ENCODE peak calls at places on chromosomes 13 and 19, in seven cellular contexts. H, Q, J, Y, L, D and I are unnamed samples.

GRCh38 chr13:98632971-98633370 is 56.1 kb upstream of the STK24 start:
- DNase-seq in Q (no peak), J (no peak), Y (no peak), H (peak), L (no peak), D (no peak), I (no peak)

GRCh38 chr19:58182577-58182988 is 278 bp upstream of the ZNF274 start:
- DNase-seq in H (no peak), D (no peak), Y (no peak), L (no peak), J (no peak), Q (peak), I (no peak)

GRCh38 chr13:23979361-23980159 is 82.3 kb upstream of the C1QTNF9B start:
- DNase-seq in H (peak), D (peak), J (peak), L (peak), Q (peak), Y (peak), I (peak)

GRCh38 chr13:24063281-24063851 is 97.2 kb upstream of the SPATA13 start:
- DNase-seq in J (no peak), L (no peak), Q (peak), D (no peak), H (no peak), Y (no peak), I (no peak)

GRCh38 chr13:61756031-61756430 is 340.4 kb upstream of the PCDH20 start:
- DNase-seq in Y (no peak), D (no peak), J (no peak), H (no peak), Q (no peak), L (no peak), I (no peak)

GRCh38 chr19:6216996-6217751 is 62.6 kb downstream of the MLLT1 start:
- DNase-seq in D (no peak), L (no peak), J (no peak), H (no peak), Y (peak), Q (peak), I (peak)

GRCh38 chr19:33048806-33049676 is 15.6 kb downstream of the RHPN2 start:
- DNase-seq in L (no peak), Y (no peak), J (no peak), H (no peak), D (no peak), Q (no peak), I (no peak)

GRCh38 chr13:45374917-45375316 is 33.9 kb upstream of the TPT1 start:
- DNase-seq in Q (no peak), J (no peak), Y (no peak), L (peak), D (no peak), H (no peak), I (no peak)

GRCh38 chr19:38718747-38719543 is 25.3 kb downstream of the CAPN12 start:
- DNase-seq in D (peak), H (no peak), Y (no peak), Q (peak), J (peak), L (peak), I (no peak)

GRCh38 chr19:46926201-46927071 is 65.6 kb downstream of the ARHGAP35 start:
- DNase-seq in H (no peak), J (no peak), Q (no peak), Y (no peak), L (no peak), D (no peak), I (no peak)

GRCh38 chr19:46931197-46931596 is 70.4 kb downstream of the ARHGAP35 start:
- DNase-seq in Q (no peak), J (no peak), H (no peak), D (no peak), Y (no peak), L (no peak), I (no peak)

GRCh38 chr19:46927106-46927505 is 66.3 kb downstream of the ARHGAP35 start:
- DNase-seq in Q (no peak), Y (no peak), L (no peak), D (no peak), J (no peak), H (no peak), I (no peak)

GRCh38 chr19:46927893-46928292 is 67.1 kb downstream of the ARHGAP35 start:
- DNase-seq in Q (no peak), D (no peak), H (no peak), L (no peak), Y (no peak), J (no peak), I (no peak)

DNA sequence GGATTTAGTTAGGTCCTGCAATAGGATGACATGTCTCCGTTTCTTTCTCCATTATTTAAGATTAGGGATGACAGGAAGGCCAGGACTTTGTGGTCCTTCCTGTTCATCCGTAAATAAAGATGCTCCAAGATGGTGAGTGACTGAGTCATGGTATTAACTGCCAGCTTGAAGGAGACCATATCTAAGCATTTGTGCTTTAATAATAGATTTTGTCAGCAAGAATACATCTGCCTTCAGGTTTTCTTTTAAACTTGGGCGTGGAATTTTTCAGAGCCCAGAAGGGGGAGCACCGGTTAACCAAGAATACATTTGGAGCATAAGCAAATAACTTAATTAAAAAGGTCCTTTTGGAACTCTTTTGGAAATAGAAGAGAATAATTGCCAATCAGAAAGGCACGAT is 68.2 kb downstream of the ARHGAP35 start:
- DNase-seq in J (no peak), H (no peak), Y (no peak), L (peak), D (no peak), Q (no peak), I (no peak)
- TF ChIP-seq CTCF in J (no peak), H (no peak), Y (no peak), L (peak), D (no peak), Q (no peak), I (no peak)

GRCh38 chr19:54670576-54671347 is 8.0 kb downstream of the LILRB4 start:
- DNase-seq in D (no peak), Y (no peak), J (no peak), H (no peak), L (no peak), Q (no peak), I (no peak)

GRCh38 chr19:54668353-54668752 is 5.6 kb downstream of the LILRB4 start:
- DNase-seq in Y (no peak), J (no peak), H (no peak), L (no peak), Q (no peak), D (no peak), I (no peak)

GRCh38 chr19:54673222-54673621 is 10.4 kb downstream of the LILRB4 start:
- DNase-seq in Y (no peak), J (no peak), D (peak), Q (no peak), L (no peak), H (no peak), I (no peak)

GRCh38 chr19:54677217-54677616 is 14.4 kb downstream of the LILRB4 start:
- DNase-seq in Y (no peak), D (no peak), Q (no peak), H (no peak), J (no peak), L (no peak), I (no peak)

GRCh38 chr19:54674021-54674617 is 11.3 kb downstream of the LILRB4 start:
- DNase-seq in J (no peak), Q (no peak), H (no peak), L (peak), D (no peak), Y (no peak), I (no peak)
- TF ChIP-seq CTCF in J (peak), Q (peak), H (peak), L (peak), D (no peak), Y (peak), I (no peak)

GRCh38 chr13:22915442-22916082 is 265.2 kb upstream of the SGCG start:
- DNase-seq in L (peak), D (peak), H (no peak), Y (peak), J (peak), Q (peak), I (peak)
- TF ChIP-seq CTCF in L (no peak), D (no peak), H (no peak), Y (peak), J (no peak), Q (no peak), I (peak)

GRCh38 chr13:26095338-26095737 is 43.5 kb upstream of the SHISA2 start:
- DNase-seq in Y (no peak), Q (no peak), H (no peak), J (no peak), D (no peak), L (no peak), I (no peak)
- TF ChIP-seq CTCF in Y (no peak), Q (no peak), H (no peak), J (no peak), D (no peak), L (no peak), I (no peak)

GRCh38 chr19:17421942-17422341 is 2.1 kb downstream of the MVB12A start:
- DNase-seq in J (no peak), Q (no peak), H (no peak), L (no peak), Y (no peak), D (no peak), I (no peak)

GRCh38 chr19:17429661-17430101 is 9.8 kb downstream of the MVB12A start:
- DNase-seq in L (no peak), Y (no peak), D (no peak), J (no peak), Q (no peak), H (no peak), I (no peak)

GRCh38 chr19:17420267-17420924 is 549 bp downstream of the MVB12A start:
- DNase-seq in Y (peak), Q (peak), H (peak), J (peak), D (peak), L (no peak), I (peak)

GRCh38 chr19:17423429-17424208 is 3.8 kb downstream of the MVB12A start:
- DNase-seq in Q (no peak), L (no peak), J (no peak), D (no peak), H (no peak), Y (no peak), I (no peak)

DNA sequence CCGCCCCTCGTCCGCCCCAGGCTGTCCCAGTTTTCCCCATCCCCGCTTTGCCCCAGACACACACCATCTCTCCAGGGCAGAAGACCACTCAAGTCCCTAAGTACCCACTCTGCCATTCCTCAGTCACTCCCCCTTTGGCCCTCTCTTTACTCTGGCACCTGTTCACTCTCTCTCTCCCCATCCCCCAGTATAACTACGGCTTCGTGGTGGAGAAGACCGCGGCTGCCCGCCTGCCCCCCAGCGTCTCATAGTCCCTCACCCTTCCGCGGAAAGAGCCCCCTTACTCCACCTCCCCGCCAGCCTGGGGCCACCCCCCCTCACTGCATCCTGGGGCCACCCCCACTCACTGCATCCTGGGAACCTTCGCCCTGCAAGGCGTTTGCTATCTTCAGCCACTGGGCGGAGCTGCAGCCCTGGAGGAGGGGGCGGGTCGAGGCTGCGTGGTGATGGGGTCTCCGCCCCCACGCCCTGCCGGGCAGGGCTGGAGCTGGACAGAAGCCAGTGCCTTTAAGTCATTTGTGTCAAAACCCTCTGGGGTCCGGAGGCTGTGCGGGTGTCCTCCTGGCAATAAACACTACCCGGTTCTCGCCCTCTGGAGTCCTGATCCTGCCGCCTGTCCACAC is 5.0 kb downstream of the MVB12A start:
- DNase-seq in Q (peak), Y (peak), H (no peak), D (no peak), L (no peak), J (peak), I (peak)
- TF ChIP-seq CTCF in Q (peak), Y (peak), H (peak), D (no peak), L (peak), J (peak), I (no peak)

GRCh38 chr13:19862511-19863313 is 737 bp downstream of the ZMYM5 start:
- DNase-seq in H (peak), Y (peak), L (peak), D (peak), J (peak), Q (peak), I (peak)

GRCh38 chr13:19864018-19864338 is 529 bp upstream of the ZMYM5 start:
- DNase-seq in J (no peak), Q (peak), L (peak), Y (peak), H (peak), D (peak), I (no peak)

GRCh38 chr13:19861762-19862161 is 1.7 kb downstream of the ZMYM5 start:
- DNase-seq in H (no peak), L (no peak), Y (no peak), D (no peak), J (no peak), Q (no peak), I (no peak)

GRCh38 chr13:19863323-19864017 is at the start of gene ZMYM5:
- DNase-seq in L (peak), Y (peak), D (peak), Q (peak), H (peak), J (peak), I (peak)

DNA sequence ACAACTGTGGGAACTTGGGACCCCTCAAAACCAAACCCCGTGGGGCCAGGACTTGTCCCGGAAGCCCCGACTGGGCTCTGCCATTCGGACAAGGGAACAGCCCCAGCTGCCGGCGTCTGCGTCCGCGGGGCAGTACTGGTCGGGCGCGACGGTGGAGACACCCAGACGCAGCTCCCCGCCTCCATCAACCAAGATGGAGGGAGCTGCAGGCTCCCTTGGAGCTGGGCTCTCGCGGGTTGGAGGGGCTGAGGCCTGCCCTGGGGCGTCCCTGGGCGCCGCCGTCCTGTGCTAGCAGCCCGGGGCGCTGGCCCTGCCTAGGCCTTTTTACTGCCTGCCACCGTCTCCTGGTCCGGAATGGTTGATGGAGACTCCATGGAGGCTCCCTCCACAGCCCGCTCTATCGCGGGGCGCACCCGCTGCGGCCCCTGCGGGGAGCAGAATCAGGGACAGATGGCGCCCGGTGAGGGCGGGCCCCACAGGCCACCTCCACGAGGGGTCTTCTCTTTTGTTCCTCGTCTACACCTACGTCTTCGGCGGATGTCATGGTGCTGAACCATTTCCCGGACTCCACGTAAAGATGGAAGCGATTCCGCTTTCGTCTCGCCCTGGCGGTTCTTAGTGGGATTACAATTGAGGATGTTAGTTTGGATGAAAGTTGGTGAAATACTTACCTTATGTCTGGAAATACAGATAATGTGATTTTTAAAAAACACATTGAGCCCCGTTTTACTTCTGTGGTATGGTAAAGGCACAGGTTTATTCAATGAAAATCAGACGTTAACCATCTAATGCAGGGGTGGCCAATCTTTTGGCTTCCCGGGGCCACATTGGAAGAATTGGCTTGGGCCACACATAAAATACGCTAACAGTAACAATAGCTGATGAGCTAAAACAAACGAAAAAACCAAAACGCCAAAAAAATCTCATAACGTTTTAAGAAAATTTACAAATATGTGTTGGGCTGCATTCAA is 1.2 kb upstream of the ZMYM5 start:
- DNase-seq in D (peak), L (peak), H (peak), Q (peak), Y (peak), J (peak), I (peak)
- TF ChIP-seq CTCF in D (peak), L (peak), H (peak), Q (peak), Y (peak), J (peak), I (peak)

DNA sequence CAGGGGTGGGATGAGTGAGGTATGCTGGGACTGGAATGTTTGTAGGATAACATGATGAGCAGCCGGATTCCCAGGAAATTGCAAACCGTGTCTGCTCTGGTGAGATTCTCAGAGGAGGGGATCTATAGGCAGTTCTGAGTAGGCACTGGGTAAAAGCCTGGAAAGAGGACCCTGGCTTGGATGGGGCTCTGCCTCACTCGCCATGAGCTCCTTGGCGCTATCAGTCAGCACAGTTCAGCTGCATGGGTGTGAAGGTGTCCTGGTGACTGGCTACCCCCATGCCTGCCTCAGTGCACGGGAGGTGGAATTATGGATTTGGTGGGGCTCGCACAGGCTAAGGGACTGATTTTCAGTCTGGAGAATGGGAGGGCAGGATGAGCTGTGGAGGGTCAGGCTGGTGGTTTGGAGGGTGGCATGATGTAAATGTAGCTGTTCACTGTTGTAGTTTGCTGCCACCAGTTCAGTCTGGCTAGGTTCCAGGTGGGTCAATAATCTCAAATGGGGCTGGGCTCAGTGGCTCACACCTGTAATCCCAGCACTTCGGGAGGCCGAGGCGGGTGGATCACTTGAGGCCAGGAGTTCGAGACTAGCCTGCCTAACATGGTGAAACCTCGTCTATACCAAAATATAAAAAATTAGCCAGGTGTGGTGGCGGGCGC is 9.2 kb upstream of the ZNF627 start:
- DNase-seq in L (no peak), Q (no peak), D (no peak), Y (no peak), H (no peak), J (no peak), I (no peak)
- TF ChIP-seq CTCF in L (no peak), Q (peak), D (no peak), Y (peak), H (no peak), J (peak), I (no peak)